ENCODE peak calls at places on chromosomes 4 and X, in four cellular contexts. One of them, this sample, is unnamed.

GRCh38 chr4:70902577-70903281 is 560 bp downstream of the MOB1B start:
- DNase-seq in right atrium auricular region: no peak
- DNase-seq in activated CD4-positive, alpha-beta T cell treated with anti-CD3 and anti-CD28 coated beads, Interleukin-2, amount 10 ng/mL, durations not matched to agents 7 days and 5 days: peak; percentile 26
- DNase-seq in osteocyte: peak; percentile 85
- DNase-seq in this sample: no peak

GRCh38 chrX:49292400-49293362 is 10.8 kb upstream of the GAGE10 start:
- DNase-seq in right atrium auricular region: no peak
- DNase-seq in activated CD4-positive, alpha-beta T cell treated with anti-CD3 and anti-CD28 coated beads, Interleukin-2, amount 10 ng/mL, durations not matched to agents 7 days and 5 days: no peak
- DNase-seq in osteocyte: no peak
- DNase-seq in this sample: no peak

GRCh38 chrX:78103001-78103634 is 930 bp upstream of the PGK1 start:
- DNase-seq in right atrium auricular region: no peak
- DNase-seq in activated CD4-positive, alpha-beta T cell treated with anti-CD3 and anti-CD28 coated beads, Interleukin-2, amount 10 ng/mL, durations not matched to agents 7 days and 5 days: no peak
- DNase-seq in osteocyte: no peak
- DNase-seq in this sample: no peak

GRCh38 chr4:8649631-8650261 is 57.2 kb downstream of the CPZ start:
- DNase-seq in right atrium auricular region: no peak
- DNase-seq in activated CD4-positive, alpha-beta T cell treated with anti-CD3 and anti-CD28 coated beads, Interleukin-2, amount 10 ng/mL, durations not matched to agents 7 days and 5 days: no peak
- DNase-seq in osteocyte: peak; percentile 82
- DNase-seq in this sample: no peak

GRCh38 chr4:165096776-165097175 is 15.9 kb downstream of the TMEM192 start:
- DNase-seq in right atrium auricular region: peak; percentile 9
- DNase-seq in activated CD4-positive, alpha-beta T cell treated with anti-CD3 and anti-CD28 coated beads, Interleukin-2, amount 10 ng/mL, durations not matched to agents 7 days and 5 days: peak; percentile 7
- DNase-seq in osteocyte: no peak
- DNase-seq in this sample: no peak

GRCh38 chrX:53716328-53717088 is 30.0 kb upstream of the HUWE1 start:
- DNase-seq in right atrium auricular region: no peak
- DNase-seq in activated CD4-positive, alpha-beta T cell treated with anti-CD3 and anti-CD28 coated beads, Interleukin-2, amount 10 ng/mL, durations not matched to agents 7 days and 5 days: peak; percentile 61
- DNase-seq in osteocyte: no peak
- DNase-seq in this sample: no peak

GRCh38 chrX:45011131-45011530 is 138.1 kb downstream of the KDM6A start:
- DNase-seq in right atrium auricular region: no peak
- DNase-seq in activated CD4-positive, alpha-beta T cell treated with anti-CD3 and anti-CD28 coated beads, Interleukin-2, amount 10 ng/mL, durations not matched to agents 7 days and 5 days: no peak
- DNase-seq in osteocyte: no peak
- DNase-seq in this sample: no peak

GRCh38 chrX:108511721-108512120 is 72.1 kb downstream of the COL4A5 start:
- DNase-seq in right atrium auricular region: no peak
- DNase-seq in activated CD4-positive, alpha-beta T cell treated with anti-CD3 and anti-CD28 coated beads, Interleukin-2, amount 10 ng/mL, durations not matched to agents 7 days and 5 days: no peak
- DNase-seq in osteocyte: no peak
- DNase-seq in this sample: no peak